ENCODE peak calls at places on chromosome 7, in ten cellular contexts. H, T, D, C, N, F, W, J, Z and B are unnamed samples.

GRCh38 chr7:47678641-47679380 is 96.9 kb upstream of the TNS3 start:
- DNase-seq in Z (no peak), J (no peak), D (no peak), H (no peak), W (peak; percentile 72), N (no peak), T (no peak), C (no peak), F (no peak), B (no peak)

GRCh38 chr7:89049043-89049442 is 253.5 kb upstream of the TEX47 start:
- DNase-seq in F (no peak), C (no peak), J (no peak), T (no peak), W (no peak), D (no peak), H (no peak), N (no peak), Z (no peak), B (no peak)

GRCh38 chr7:42614636-42615035 is 297.2 kb downstream of the C7orf25 start:
- DNase-seq in D (no peak), T (no peak), W (no peak), C (no peak), F (no peak), N (no peak), J (no peak), H (no peak), Z (no peak), B (no peak)

GRCh38 chr7:143239822-143240221 is 18.0 kb downstream of the TAS2R40 start:
- DNase-seq in W (no peak), F (no peak), T (no peak), Z (no peak), J (no peak), N (peak; percentile 31), D (no peak), H (no peak), C (peak; percentile 42), B (no peak)

GRCh38 chr7:22572937-22573336 is 72.9 kb upstream of the STEAP1B start:
- DNase-seq in T (no peak), N (no peak), F (no peak), Z (no peak), H (no peak), D (no peak), C (no peak), W (no peak), J (no peak), B (no peak)

GRCh38 chr7:41881313-41882130 is 178.6 kb upstream of the INHBA start:
- DNase-seq in T (peak; percentile 68), Z (peak; percentile 28), H (peak; percentile 91), N (peak; percentile 27), C (peak; percentile 100), F (no peak), J (peak; percentile 24), D (no peak), W (no peak), B (no peak)

GRCh38 chr7:30894866-30895408 is 16.7 kb upstream of the AQP1 start:
- DNase-seq in Z (no peak), F (peak; percentile 10), J (no peak), W (no peak), N (no peak), H (no peak), D (peak; percentile 30), C (no peak), T (no peak), B (no peak)

GRCh38 chr7:146112755-146113154 is 3.8 kb upstream of the CNTNAP2 start:
- DNase-seq in T (no peak), W (no peak), Z (no peak), J (no peak), D (no peak), C (no peak), H (no peak), F (no peak), N (no peak), B (no peak)

GRCh38 chr7:26374665-26375373 is 83.2 kb downstream of the SNX10 start:
- DNase-seq in T (no peak), Z (no peak), C (no peak), J (no peak), F (no peak), D (no peak), W (no peak), N (no peak), H (no peak), B (no peak)

GRCh38 chr7:147833549-147833948 is 757.0 kb upstream of the C7orf33 start:
- DNase-seq in T (no peak), F (no peak), C (no peak), W (no peak), D (peak; percentile 13), J (no peak), N (no peak), H (no peak), Z (no peak), B (no peak)

GRCh38 chr7:3282457-3282856 is 18.6 kb upstream of the SDK1 start:
- DNase-seq in T (no peak), N (peak; percentile 56), Z (no peak), C (no peak), F (no peak), J (no peak), D (no peak), H (no peak), W (no peak), B (no peak)

GRCh38 chr7:16504019-16504418 is 22.6 kb upstream of the LRRC72 start:
- DNase-seq in C (no peak), N (no peak), F (no peak), T (no peak), J (no peak), W (no peak), H (no peak), Z (no peak), D (no peak), B (no peak)

GRCh38 chr7:13161125-13161524 is 473.7 kb downstream of the ARL4A start:
- DNase-seq in J (no peak), T (no peak), W (no peak), C (no peak), D (no peak), Z (no peak), H (no peak), F (no peak), N (no peak), B (no peak)

GRCh38 chr7:47941136-47941844 is 7.0 kb downstream of the PKD1L1 start:
- DNase-seq in H (no peak), N (peak; percentile 92), Z (no peak), F (no peak), D (no peak), W (no peak), C (no peak), J (no peak), T (no peak), B (peak; percentile 35)

GRCh38 chr7:47601119-47601880 is 19.4 kb upstream of the TNS3 start:
- DNase-seq in T (no peak), D (no peak), F (no peak), W (no peak), H (peak; percentile 46), Z (no peak), C (peak; percentile 62), N (peak; percentile 75), J (no peak), B (no peak)

GRCh38 chr7:85041599-85042216 is 145.1 kb downstream of the SEMA3D start:
- DNase-seq in H (peak; percentile 41), W (no peak), D (peak; percentile 78), Z (no peak), F (peak; percentile 15), T (peak; percentile 9), C (peak; percentile 79), J (no peak), N (peak; percentile 82), B (peak; percentile 80)

GRCh38 chr7:41685684-41686083 is 17.2 kb downstream of the INHBA start:
- DNase-seq in Z (no peak), W (no peak), F (no peak), T (no peak), J (no peak), H (no peak), D (no peak), C (peak; percentile 32), N (peak; percentile 20), B (no peak)

GRCh38 chr7:73613954-73614735 is 10.2 kb downstream of the MLXIPL start:
- DNase-seq in J (no peak), D (no peak), N (no peak), Z (no peak), T (no peak), F (no peak), W (no peak), C (no peak), H (no peak), B (no peak)